ENCODE peak calls at places on chromosomes 2 and 18, in seven cellular contexts. Y is lower lobe of right lung, T is breast epithelium, L is OCI-LY7, Q is ovary, M is GM23248, S is GM12878. O is an unnamed sample.

GRCh38 chr18:11757084-11757590 is 68.1 kb downstream of the GNAL start:
- DNase-seq in Q (no peak), S (no peak), M (no peak), T (no peak), Y (no peak), L (no peak), O (no peak)

GRCh38 chr2:70686577-70687460 is 81.2 kb downstream of the ADD2 start:
- DNase-seq in T (no peak), L (peak; percentile 3), Q (no peak), Y (no peak), M (peak; percentile 90), S (no peak), O (peak; percentile 94)

GRCh38 chr2:215779912-215780311 is 233.4 kb downstream of the MREG start:
- DNase-seq in Q (no peak), T (no peak), M (no peak), S (no peak), L (no peak), Y (no peak), O (no peak)

GRCh38 chr2:135164431-135164830 is 112.3 kb downstream of the RAB3GAP1 start:
- DNase-seq in T (no peak), Q (no peak), L (no peak), M (peak; percentile 95), S (no peak), Y (no peak), O (no peak)

GRCh38 chr2:176002684-176003225 is 688 bp upstream of the LNPK start:
- DNase-seq in Y (peak; percentile 44), T (no peak), Q (no peak), S (no peak), L (no peak), M (peak; percentile 51), O (no peak)

GRCh38 chr2:13522096-13522495 is 805.4 kb downstream of the TRIB2 start:
- DNase-seq in T (no peak), S (no peak), Q (no peak), M (no peak), Y (no peak), L (no peak), O (no peak)

GRCh38 chr18:13639196-13639595 is 87.2 kb downstream of the FAM210A start:
- DNase-seq in L (no peak), T (no peak), M (no peak), S (no peak), Q (no peak), Y (no peak), O (peak; percentile 22)

GRCh38 chr18:46250084-46250811 is 146.1 kb downstream of the HAUS1 start:
- DNase-seq in Y (no peak), Q (no peak), T (no peak), L (peak; percentile 85), S (peak; percentile 92), M (peak; percentile 59), O (no peak)

GRCh38 chr2:221635949-221636348 is 63.8 kb upstream of the EPHA4 start:
- DNase-seq in T (no peak), Y (no peak), L (no peak), M (no peak), Q (no peak), S (no peak), O (peak; percentile 54)

GRCh38 chr18:7488571-7488970 is 78.5 kb upstream of the PTPRM start:
- DNase-seq in L (no peak), Q (no peak), Y (no peak), M (no peak), S (no peak), T (no peak), O (peak; percentile 67)

GRCh38 chr2:238376884-238377391 is 49.8 kb upstream of the ASB1 start:
- DNase-seq in S (no peak), M (peak; percentile 23), Q (no peak), L (no peak), T (no peak), Y (no peak), O (no peak)

GRCh38 chr2:127560201-127560928 is 24.9 kb downstream of the MYO7B start:
- DNase-seq in Y (no peak), M (peak; percentile 90), Q (no peak), L (no peak), S (no peak), T (no peak), O (no peak)

DNA sequence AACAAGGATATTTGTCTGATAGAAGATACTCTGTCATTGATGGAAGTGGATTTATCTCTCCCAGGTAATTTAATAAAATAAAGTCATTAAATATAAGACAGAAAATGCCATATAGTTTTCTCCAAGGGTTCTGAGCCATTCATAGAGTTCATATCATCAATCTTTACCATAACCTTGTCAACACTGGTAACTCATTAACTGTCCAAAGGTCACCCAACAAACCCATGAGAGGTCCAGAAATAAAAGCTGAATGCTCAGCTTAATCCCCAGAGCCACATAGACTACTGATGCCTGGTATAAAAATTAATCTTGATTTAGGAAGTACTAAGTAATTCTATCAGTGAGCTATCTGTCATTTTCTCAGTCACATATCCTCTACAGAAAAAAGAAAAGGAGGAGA is 903.0 kb upstream of the DDX18 start:
- DNase-seq in Q (no peak), S (no peak), M (no peak), L (no peak), T (no peak), Y (no peak), O (no peak)
- H3K4me1 ChIP-seq in Q (no peaks in the 10 kb centered on the region), S (no peaks in the 10 kb centered on the region), M (no peaks in the 10 kb centered on the region), L (no peaks in the 10 kb centered on the region), T (no peaks in the 10 kb centered on the region), Y (no peaks in the 10 kb centered on the region), O (peaks cover 5% of the 10 kb centered on the region)

GRCh38 chr2:241967096-241967495 is 97.6 kb downstream of the RTP5 start:
- DNase-seq in T (peak; percentile 24), L (no peak), Q (no peak), Y (no peak), M (no peak), S (no peak), O (no peak)

GRCh38 chr2:241966671-241967070 is 97.1 kb downstream of the RTP5 start:
- DNase-seq in T (no peak), Q (no peak), L (peak; percentile 28), M (no peak), S (no peak), Y (no peak), O (no peak)

GRCh38 chr2:241967745-241968144 is 98.2 kb downstream of the RTP5 start:
- DNase-seq in L (peak; percentile 21), M (no peak), Q (no peak), T (no peak), Y (no peak), S (no peak), O (no peak)

GRCh38 chr2:241964133-241964532 is 94.6 kb downstream of the RTP5 start:
- DNase-seq in M (no peak), L (peak; percentile 24), Y (no peak), Q (no peak), S (no peak), T (no peak), O (no peak)

DNA sequence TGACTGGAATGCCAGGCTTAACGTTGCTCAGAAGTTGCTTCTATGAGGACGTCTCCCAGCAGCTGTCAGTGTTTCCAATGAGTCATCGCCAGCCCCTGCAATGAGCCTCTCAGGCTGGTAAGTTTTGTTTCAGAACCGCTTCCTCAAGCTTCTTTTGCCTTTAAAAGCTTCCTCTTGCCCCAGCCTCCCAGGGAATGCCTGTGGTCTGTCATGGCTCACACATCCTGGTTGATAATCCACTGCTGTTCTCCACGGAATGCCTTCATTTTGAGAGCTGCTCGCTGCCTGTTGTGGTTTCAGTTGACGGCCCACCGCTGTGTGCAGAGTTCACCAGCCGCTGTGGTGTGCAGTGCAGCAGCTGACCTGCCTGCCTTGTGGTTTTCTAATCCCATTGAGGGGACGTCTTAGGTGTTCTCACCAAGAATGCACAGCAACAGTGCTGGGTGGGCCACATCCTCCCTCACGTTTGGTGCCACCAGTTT is 96.4 kb downstream of the RTP5 start:
- DNase-seq in S (peak; percentile 65), Q (peak; percentile 43), T (peak; percentile 17), Y (no peak), L (peak; percentile 76), M (peak; percentile 94), O (peak; percentile 70)
- H3K4me1 ChIP-seq in S (peaks cover 24% of the 10 kb centered on the region), Q (no peaks in the 10 kb centered on the region), T (no peaks in the 10 kb centered on the region), Y (peaks cover 4% of the 10 kb centered on the region), L (peaks cover 69% of the 10 kb centered on the region), M (peaks cover 11% of the 10 kb centered on the region), O (no peaks in the 10 kb centered on the region)

DNA sequence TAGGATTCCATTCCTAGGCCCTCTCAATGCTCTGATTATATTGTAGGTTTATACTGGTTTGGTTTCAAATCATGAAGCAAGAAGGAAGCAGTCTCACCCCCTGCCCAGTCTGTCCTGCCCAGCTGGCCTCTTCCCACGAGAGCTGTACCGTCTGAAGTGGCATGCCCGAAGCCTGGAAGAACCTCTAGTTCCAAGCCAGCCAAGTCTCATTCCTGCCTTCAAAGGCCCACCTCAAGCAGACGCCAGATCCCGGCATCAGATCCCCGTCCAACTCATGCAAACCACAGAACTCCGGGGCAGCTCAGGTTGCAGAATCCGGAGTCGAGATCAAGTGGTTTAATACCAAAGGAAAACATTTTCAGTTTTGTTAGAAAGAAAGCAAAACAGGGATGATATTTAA is 234.4 kb downstream of the LPIN1 start:
- DNase-seq in Y (no peak), T (no peak), Q (no peak), L (no peak), S (no peak), M (no peak), O (no peak)
- H3K4me1 ChIP-seq in Y (no peaks in the 10 kb centered on the region), T (no peaks in the 10 kb centered on the region), Q (no peaks in the 10 kb centered on the region), L (peaks cover 6% of the 10 kb centered on the region), S (peaks cover 7% of the 10 kb centered on the region), M (no peaks in the 10 kb centered on the region), O (no peaks in the 10 kb centered on the region)

GRCh38 chr2:69195706-69196105 is 182.7 kb downstream of the ANTXR1 start:
- DNase-seq in L (no peak), T (no peak), Q (no peak), Y (no peak), S (no peak), M (no peak), O (no peak)
- H3K4me1 ChIP-seq in L (no peaks in the 10 kb centered on the region), T (no peaks in the 10 kb centered on the region), Q (peaks cover 23% of the 10 kb centered on the region), Y (peaks cover 8% of the 10 kb centered on the region), S (no peaks in the 10 kb centered on the region), M (peaks cover 61% of the 10 kb centered on the region), O (no peaks in the 10 kb centered on the region)

GRCh38 chr2:54666741-54667639 is 56.5 kb upstream of the EML6 start:
- DNase-seq in T (no peak), Y (no peak), Q (peak; percentile 73), M (peak; percentile 49), S (no peak), L (no peak), O (no peak)

GRCh38 chr2:54667726-54668650 is 55.5 kb upstream of the EML6 start:
- DNase-seq in S (no peak), L (no peak), Y (no peak), Q (no peak), T (no peak), M (no peak), O (no peak)

GRCh38 chr2:54665436-54665856 is 58.0 kb upstream of the EML6 start:
- DNase-seq in Q (peak; percentile 74), S (no peak), M (peak; percentile 75), T (no peak), L (peak; percentile 74), Y (no peak), O (peak; percentile 90)

GRCh38 chr2:54664238-54664786 is 59.1 kb upstream of the EML6 start:
- DNase-seq in Q (no peak), S (no peak), L (no peak), T (no peak), Y (no peak), M (no peak), O (peak; percentile 43)

GRCh38 chr2:54666131-54666637 is 57.3 kb upstream of the EML6 start:
- DNase-seq in Q (peak; percentile 71), S (no peak), T (no peak), Y (no peak), M (peak; percentile 90), L (no peak), O (no peak)
- H3K4me1 ChIP-seq in Q (peaks cover 21% of the 10 kb centered on the region), S (no peaks in the 10 kb centered on the region), T (peaks cover 31% of the 10 kb centered on the region), Y (peaks cover 56% of the 10 kb centered on the region), M (peaks cover 40% of the 10 kb centered on the region), L (no peaks in the 10 kb centered on the region), O (no peaks in the 10 kb centered on the region)

O was measured in endodermal cell.